ENCODE peak calls at places on chromosomes 6 and 20, in eight cellular contexts. C is astrocyte of the spinal cord, K is pancreas, P is endothelial cell of umbilical vein, N is stomach, V is psoas muscle, G is neural progenitor cell, X is AG09319. S is an unnamed sample.

GRCh38 chr20:4233520-4233919 is 218.2 kb upstream of the RNF24 start:
- DNase-seq in P (no peak), X (no peak), N (no peak), C (no peak), K (no peak), V (no peak), G (no peak), S (no peak)

GRCh38 chr20:36572701-36573102 is 695 bp upstream of the TGIF2 start:
- DNase-seq in P (no peak), N (peak), X (no peak), C (no peak), V (no peak), K (peak), G (peak), S (no peak)

GRCh38 chr20:31695849-31696804 is 26.5 kb downstream of the BCL2L1 start:
- DNase-seq in G (no peak), P (peak), K (peak), X (no peak), C (peak), N (no peak), V (peak), S (no peak)

GRCh38 chr6:148887181-148887580 is 140.4 kb downstream of the UST start:
- DNase-seq in N (peak), P (no peak), K (peak), C (peak), G (peak), X (no peak), V (no peak), S (no peak)

GRCh38 chr20:40954521-40955165 is 74.0 kb upstream of the TOP1 start:
- DNase-seq in P (no peak), K (no peak), C (no peak), G (no peak), N (peak), X (no peak), V (no peak), S (no peak)

GRCh38 chr6:166586424-166587156 is at the start of gene RAMACL:
- DNase-seq in P (no peak), K (no peak), N (peak), C (no peak), G (peak), X (no peak), V (no peak), S (no peak)

GRCh38 chr20:3797592-3798404 is 1.7 kb downstream of the CDC25B start:
- DNase-seq in C (no peak), K (no peak), G (no peak), V (no peak), N (no peak), P (no peak), X (no peak), S (no peak)

GRCh38 chr20:45289942-45290676 is 16.5 kb upstream of the RBPJL start:
- DNase-seq in G (no peak), C (no peak), K (no peak), N (no peak), P (no peak), X (no peak), V (no peak), S (no peak)

GRCh38 chr6:3228046-3228671 is 706 bp upstream of the TUBB2B start:
- DNase-seq in C (no peak), X (no peak), G (peak), P (no peak), V (no peak), N (no peak), K (peak), S (no peak)

GRCh38 chr6:44470746-44471145 is 83.2 kb downstream of the CDC5L start:
- DNase-seq in X (no peak), C (no peak), G (no peak), K (no peak), V (no peak), P (no peak), N (no peak), S (no peak)

GRCh38 chr6:144346719-144347446 is 61.7 kb downstream of the UTRN start:
- DNase-seq in C (peak), P (peak), G (no peak), K (no peak), V (no peak), N (no peak), X (peak), S (peak)

GRCh38 chr20:39195495-39196129 is 233.5 kb downstream of the DHX35 start:
- DNase-seq in C (no peak), P (no peak), V (no peak), K (no peak), G (peak), X (no peak), N (no peak), S (no peak)

GRCh38 chr20:5316188-5317158 is at the start of gene PROKR2:
- DNase-seq in V (no peak), X (no peak), P (no peak), N (no peak), C (no peak), G (peak), K (no peak), S (no peak)

GRCh38 chr6:123091091-123091895 is 95.3 kb downstream of the CLVS2 start:
- DNase-seq in P (peak), K (no peak), C (peak), X (no peak), V (peak), G (no peak), N (peak), S (no peak)

GRCh38 chr6:116446399-116446798 is 14.8 kb upstream of the CALHM6 start:
- DNase-seq in P (no peak), K (no peak), V (no peak), X (no peak), C (no peak), N (no peak), G (no peak), S (no peak)

GRCh38 chr6:33861722-33862121 is 57.9 kb upstream of the MLN start:
- DNase-seq in P (no peak), C (no peak), N (no peak), K (no peak), V (no peak), G (no peak), X (no peak), S (no peak)

GRCh38 chr20:9460518-9460917 is 53.9 kb upstream of the LAMP5 start:
- DNase-seq in C (peak), G (no peak), K (no peak), V (no peak), N (no peak), P (peak), X (no peak), S (no peak)

GRCh38 chr6:132499757-132500156 is 13.2 kb downstream of the STX7 start:
- DNase-seq in K (no peak), X (no peak), V (no peak), C (no peak), P (no peak), N (no peak), G (no peak), S (no peak)

GRCh38 chr6:130473886-130474285 is 108.1 kb downstream of the TMEM200A start:
- DNase-seq in V (no peak), P (no peak), C (peak), K (no peak), N (no peak), X (peak), G (no peak), S (no peak)

GRCh38 chr6:149061933-149062332 is 255.6 kb upstream of the TAB2 start:
- DNase-seq in K (no peak), N (no peak), G (no peak), X (no peak), C (no peak), V (no peak), P (no peak), S (no peak)

GRCh38 chr20:50520222-50520877 is 10.2 kb downstream of the PTPN1 start:
- DNase-seq in X (no peak), C (no peak), N (no peak), P (no peak), V (no peak), K (no peak), G (no peak), S (no peak)

GRCh38 chr6:139967497-139967896 is 593.0 kb upstream of the CITED2 start:
- DNase-seq in G (no peak), N (no peak), C (peak), V (no peak), X (no peak), P (peak), K (no peak), S (no peak)

GRCh38 chr6:157272866-157273755 is 50.2 kb downstream of the TMEM242 start:
- DNase-seq in G (peak), P (no peak), K (no peak), C (no peak), N (no peak), X (no peak), V (no peak), S (no peak)

GRCh38 chr20:33111306-33111705 is 31.9 kb downstream of the BPIFB4 start:
- DNase-seq in C (no peak), V (no peak), P (no peak), G (no peak), N (no peak), X (no peak), K (no peak), S (no peak)

GRCh38 chr6:170003027-170003426 is 251.6 kb downstream of the ERMARD start:
- DNase-seq in P (no peak), N (no peak), X (no peak), G (no peak), C (no peak), V (no peak), K (no peak), S (no peak)

GRCh38 chr20:53208110-53208908 is 236.2 kb downstream of the TSHZ2 start:
- DNase-seq in G (peak), C (no peak), K (no peak), P (no peak), N (no peak), X (no peak), V (no peak), S (no peak)

GRCh38 chr6:148367418-148368024 is 24.9 kb downstream of the SASH1 start:
- DNase-seq in N (no peak), V (peak), P (peak), G (peak), K (no peak), X (peak), C (peak), S (no peak)

GRCh38 chr6:147508871-147509608 is 550 bp downstream of the SAMD5 start:
- DNase-seq in G (peak), V (peak), N (no peak), P (peak), X (no peak), K (no peak), C (no peak), S (no peak)

GRCh38 chr6:148779142-148779562 is 32.3 kb downstream of the UST start:
- DNase-seq in P (no peak), N (no peak), X (no peak), G (no peak), V (no peak), C (no peak), K (no peak), S (no peak)

GRCh38 chr20:38059832-38060231 is 26.3 kb downstream of the RPRD1B start:
- DNase-seq in N (peak), V (no peak), C (no peak), G (no peak), P (no peak), K (no peak), X (no peak), S (no peak)

GRCh38 chr6:20998748-20999448 is 464.6 kb downstream of the CDKAL1 start:
- DNase-seq in K (no peak), N (no peak), C (no peak), G (peak), P (no peak), X (no peak), V (no peak), S (no peak)

DNA sequence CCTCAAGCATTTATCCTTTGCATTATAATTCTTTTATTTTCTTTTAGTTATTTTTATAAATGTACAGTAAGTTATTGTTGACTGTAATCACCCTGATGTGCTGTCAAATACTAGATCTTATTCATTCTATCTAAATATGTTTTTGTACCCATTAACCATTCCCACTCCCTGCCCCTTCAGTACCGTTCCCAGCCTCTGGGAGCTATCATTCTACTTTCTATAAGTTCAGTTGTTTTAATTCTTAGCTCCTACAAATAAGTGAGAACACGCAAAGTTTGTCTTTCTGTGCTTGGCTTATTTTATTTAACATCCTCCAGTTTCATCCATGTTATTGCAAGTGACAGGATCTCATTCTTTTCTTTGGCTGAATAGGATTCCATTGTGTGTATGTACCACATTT is 12.5 kb upstream of the ERVFRD-1 start:
- DNase-seq in K (no peak), X (no peak), C (no peak), G (no peak), N (no peak), V (no peak), P (no peak), S (no peak)
- TF ChIP-seq CTCF in K (no peak), X (no peak), C (peak), G (peak), N (no peak), V (no peak), P (no peak), S (no peak)

DNA sequence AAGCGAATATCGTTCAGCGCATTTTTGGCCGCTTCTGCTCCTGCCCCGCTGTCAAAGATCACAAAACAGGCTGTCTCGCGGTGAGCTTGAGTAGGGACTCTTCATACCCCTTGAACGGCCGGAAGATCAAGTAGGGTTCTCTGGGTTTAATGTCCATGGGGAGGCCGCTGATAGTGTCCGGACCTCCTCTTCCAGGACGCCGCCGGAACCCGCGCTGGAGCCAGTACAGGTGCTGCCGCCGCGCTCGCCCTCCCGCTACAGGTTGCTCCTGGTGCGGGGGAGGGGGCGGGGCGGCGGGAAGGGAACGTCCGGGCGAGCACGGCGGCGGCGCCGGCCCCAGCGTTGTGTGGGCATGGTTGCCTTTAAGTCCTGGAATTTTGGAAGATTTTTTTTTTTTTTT is 67.4 kb downstream of the KHDC1L start:
- DNase-seq in X (no peak), G (no peak), N (no peak), C (no peak), V (no peak), P (no peak), K (no peak), S (no peak)
- TF ChIP-seq CTCF in X (no peak), G (no peak), N (no peak), C (no peak), V (no peak), P (no peak), K (no peak), S (no peak)

GRCh38 chr6:94052754-94053153 is 633.4 kb upstream of the EPHA7 start:
- DNase-seq in C (peak), V (no peak), G (peak), X (no peak), P (no peak), N (no peak), K (no peak), S (no peak)
- TF ChIP-seq CTCF in C (peak), V (no peak), G (peak), X (no peak), P (no peak), N (no peak), K (no peak), S (no peak)

DNA sequence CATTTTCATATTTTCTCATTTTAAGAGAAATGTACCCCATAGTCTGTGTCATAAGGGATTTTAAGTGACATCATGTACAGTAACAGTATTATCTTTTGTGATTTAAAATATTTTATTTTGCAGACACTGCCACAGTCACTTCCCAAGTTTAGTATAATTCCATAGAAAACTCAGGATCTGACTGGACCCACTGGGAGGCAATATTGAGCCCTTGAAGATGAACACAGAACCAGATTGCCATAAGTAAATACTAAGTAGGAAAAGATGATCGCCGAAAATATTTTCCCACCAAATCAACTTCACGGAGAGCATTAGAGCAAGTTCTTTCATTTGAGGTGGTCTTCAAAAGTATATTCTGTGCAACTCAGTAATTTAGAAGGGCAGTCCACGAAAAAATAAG is 17.6 kb upstream of the PKHD1 start:
- DNase-seq in X (no peak), K (no peak), N (no peak), V (no peak), P (no peak), C (no peak), G (no peak), S (no peak)
- TF ChIP-seq CTCF in X (no peak), K (no peak), N (no peak), V (peak), P (no peak), C (no peak), G (no peak), S (no peak)

DNA sequence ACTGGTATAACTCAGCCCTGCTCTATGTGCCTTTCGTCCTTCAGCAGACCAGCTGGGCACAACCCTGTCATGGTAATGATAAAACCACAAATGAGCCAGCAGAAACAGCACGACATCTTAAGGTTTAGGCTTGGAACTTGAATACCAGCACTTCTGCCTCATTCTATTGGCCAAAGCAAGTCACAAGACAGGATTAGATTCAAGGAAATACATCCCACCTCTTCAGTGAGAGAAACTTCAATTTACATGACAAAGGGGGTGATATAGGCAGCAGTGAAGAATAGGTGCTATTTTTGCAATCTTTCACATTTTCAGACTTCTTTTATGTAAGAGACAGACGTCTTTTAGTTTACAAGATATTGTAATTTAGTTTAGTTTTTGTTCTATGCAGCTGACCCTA is 69.8 kb upstream of the SLC35F1 start:
- DNase-seq in K (no peak), C (no peak), X (no peak), P (no peak), V (no peak), N (no peak), G (peak), S (no peak)
- TF ChIP-seq CTCF in K (no peak), C (no peak), X (no peak), P (no peak), V (no peak), N (no peak), G (no peak), S (no peak)

GRCh38 chr6:108557494-108558371 is 3.0 kb upstream of the FOXO3 start:
- DNase-seq in C (no peak), K (peak), X (no peak), N (peak), V (peak), P (peak), G (peak), S (no peak)
- TF ChIP-seq CTCF in C (no peak), K (no peak), X (no peak), N (no peak), V (peak), P (no peak), G (peak), S (no peak)

DNA sequence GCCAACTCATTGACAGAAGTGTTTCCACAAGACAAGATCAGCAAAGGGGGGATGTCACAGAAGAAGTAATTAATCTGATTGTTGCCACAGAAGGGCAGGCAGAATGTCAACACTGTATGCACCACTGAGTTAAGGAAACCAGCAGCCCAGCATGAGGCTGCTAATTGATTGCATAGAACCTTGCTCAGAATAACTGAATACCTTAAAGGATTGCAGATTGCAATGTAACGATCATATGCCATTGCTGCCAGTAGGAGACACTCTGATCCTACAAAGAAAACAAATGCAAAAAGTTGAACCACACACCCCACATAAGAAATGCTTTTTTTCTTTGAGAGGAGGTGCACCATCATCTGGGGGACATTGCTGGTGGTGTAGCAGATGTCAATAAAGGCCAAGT is 13.1 kb downstream of the OR5V1 start:
- DNase-seq in P (no peak), C (no peak), X (no peak), N (no peak), K (no peak), V (no peak), G (peak), S (no peak)
- TF ChIP-seq CTCF in P (no peak), C (no peak), X (no peak), N (no peak), K (no peak), V (no peak), G (peak), S (no peak)

S was measured in AG04449.